ENCODE peak calls at places on chromosome 19, in four cellular contexts. V is HT1080, B is H54, P is C1 segment of cervical spinal cord. N is an unnamed sample.

GRCh38 chr19:29118384-29118783 is 94.6 kb downstream of the UQCRFS1 start:
- DNase-seq in V (no peak), P (no peak), B (no peak), N (peak; percentile 76)

GRCh38 chr19:18145391-18145999 is 7.5 kb upstream of the PIK3R2 start:
- DNase-seq in B (no peak), V (no peak), P (no peak), N (no peak)

GRCh38 chr19:45527731-45528130 is 20.5 kb downstream of the VASP start:
- DNase-seq in V (no peak), B (no peak), P (no peak), N (no peak)

GRCh38 chr19:57135797-57136196 is 9.2 kb downstream of the ZIM3 start:
- DNase-seq in V (no peak), B (no peak), P (no peak), N (no peak)

GRCh38 chr19:43809762-43810696 is 7.8 kb upstream of the LYPD5 start:
- DNase-seq in V (peak; percentile 55), B (no peak), P (peak; percentile 4), N (peak; percentile 70)

GRCh38 chr19:14369399-14370168 is 11.7 kb upstream of the ADGRE5 start:
- DNase-seq in V (no peak), B (no peak), P (no peak), N (no peak)

GRCh38 chr19:5434970-5435641 is 20.1 kb upstream of the ZNRF4 start:
- DNase-seq in V (peak; percentile 56), B (peak; percentile 97), P (no peak), N (peak; percentile 30)

GRCh38 chr19:18468930-18469244 is 31.0 kb upstream of the ISYNA1 start:
- DNase-seq in P (no peak), V (no peak), B (no peak), N (no peak)

GRCh38 chr19:40693150-40693788 is 2.8 kb upstream of the NUMBL start:
- DNase-seq in V (no peak), B (no peak), P (peak; percentile 16), N (no peak)

N was measured in renal cortical epithelial cell.